ENCODE peak calls at places on chromosomes 3 and 15, in five cellular contexts. X is RWPE1; B is astrocyte of the spinal cord; O is activated CD8-positive, alpha-beta memory T cell treated with anti-CD3 and anti-CD28 coated beads for 24 hours; P is Calu3. F is an unnamed sample.

GRCh38 chr3:162224736-162225135 is 728.1 kb downstream of the OTOL1 start:
- DNase-seq in X (no peak), B (no peak), O (no peak), P (no peak), F (no peak)

GRCh38 chr3:55294557-55294956 is 192.5 kb downstream of the WNT5A start:
- DNase-seq in X (no peak), B (no peak), O (no peak), P (no peak), F (no peak)

GRCh38 chr15:29266052-29266572 is 3.5 kb downstream of the NSMCE3 start:
- DNase-seq in X (no peak), B (no peak), O (no peak), P (no peak), F (no peak)

GRCh38 chr3:39903253-39903652 is 93.8 kb downstream of the MYRIP start:
- DNase-seq in X (no peak), B (no peak), O (no peak), P (no peak), F (no peak)

GRCh38 chr3:69352305-69353087 is 33.4 kb downstream of the FRMD4B start:
- DNase-seq in X (no peak), B (no peak), O (no peak), P (no peak), F (no peak)

GRCh38 chr3:62587579-62588031 is 214.3 kb upstream of the FEZF2 start:
- DNase-seq in X (peak), B (peak), O (no peak), P (no peak), F (no peak)

GRCh38 chr3:27171113-27171512 is 198.1 kb downstream of the NEK10 start:
- DNase-seq in X (no peak), B (no peak), O (no peak), P (no peak), F (no peak)

GRCh38 chr3:135970500-135971116 is 5.1 kb downstream of the PPP2R3A start:
- DNase-seq in X (peak), B (no peak), O (no peak), P (no peak), F (no peak)

GRCh38 chr3:87324609-87325008 is 48.2 kb upstream of the POU1F1 start:
- DNase-seq in X (no peak), B (no peak), O (no peak), P (no peak), F (no peak)

GRCh38 chr15:70212288-70212962 is 114.7 kb upstream of the TLE3 start:
- DNase-seq in X (no peak), B (no peak), O (no peak), P (no peak), F (no peak)